ENCODE peak calls at places on chromosomes 1 and 21, in five cellular contexts. G is ascending aorta, C is cardiac muscle cell, O is transverse colon, H is lower lobe of right lung. N is an unnamed sample.
A peak's percentile ranks its signal among the peaks of the same experiment; 100 is the strongest.

GRCh38 chr1:78049396-78049795 is 3.6 kb downstream of the GIPC2 start:
- DNase-seq in G (no peak), C (no peak), O (no peak), H (no peak), N (no peak)

GRCh38 chr1:152786077-152786476 is at the start of gene LCE1E:
- DNase-seq in G (no peak), C (no peak), O (no peak), H (no peak), N (no peak)

GRCh38 chr1:78691995-78692747 is 42.5 kb downstream of the IFI44 start:
- DNase-seq in G (no peak), C (no peak), O (no peak), H (no peak), N (no peak)

GRCh38 chr1:39178541-39179431 is 25.7 kb upstream of the MACF1 start:
- DNase-seq in G (no peak), C (peak; percentile 49), O (no peak), H (no peak), N (no peak)

GRCh38 chr1:55472784-55473183 is 257.6 kb upstream of the USP24 start:
- DNase-seq in G (no peak), C (peak; percentile 34), O (no peak), H (no peak), N (no peak)

GRCh38 chr1:117964290-117965038 is 34.9 kb downstream of the WDR3 start:
- DNase-seq in G (no peak), C (peak; percentile 13), O (no peak), H (no peak), N (no peak)

GRCh38 chr1:185453496-185454192 is 136.6 kb upstream of the IVNS1ABP start:
- DNase-seq in G (no peak), C (peak; percentile 5), O (no peak), H (no peak), N (no peak)

GRCh38 chr1:158323866-158324265 is 7.5 kb downstream of the CD1B start:
- DNase-seq in G (no peak), C (no peak), O (no peak), H (no peak), N (no peak)

GRCh38 chr1:16324456-16324890 is 27.8 kb downstream of the FBXO42 start:
- DNase-seq in G (peak; percentile 79), C (peak; percentile 79), O (no peak), H (no peak), N (no peak)

GRCh38 chr1:167645625-167646410 is 15.8 kb downstream of the RCSD1 start:
- DNase-seq in G (no peak), C (no peak), O (no peak), H (no peak), N (no peak)

GRCh38 chr1:42518894-42519293 is 55.8 kb downstream of the CCDC30 start:
- DNase-seq in G (no peak), C (no peak), O (no peak), H (no peak), N (no peak)

GRCh38 chr1:3596663-3597598 is 14.4 kb downstream of the MEGF6 start:
- DNase-seq in G (no peak), C (no peak), O (no peak), H (no peak), N (no peak)

GRCh38 chr1:25566186-25566729 is 22.9 kb downstream of the LDLRAP1 start:
- DNase-seq in G (no peak), C (no peak), O (no peak), H (no peak), N (no peak)

GRCh38 chr1:186878356-186878755 is 49.6 kb downstream of the PLA2G4A start:
- DNase-seq in G (no peak), C (no peak), O (no peak), H (no peak), N (no peak)

GRCh38 chr1:63799810-63800209 is 26.0 kb downstream of the ROR1 start:
- DNase-seq in G (no peak), C (peak; percentile 31), O (no peak), H (no peak), N (no peak)

GRCh38 chr1:43564617-43565348 is 34.1 kb downstream of the PTPRF start:
- DNase-seq in G (no peak), C (no peak), O (no peak), H (no peak), N (peak; percentile 44)

GRCh38 chr1:116881879-116882520 is 27.7 kb upstream of the PTGFRN start:
- DNase-seq in G (peak; percentile 73), C (peak; percentile 98), O (peak; percentile 30), H (peak; percentile 55), N (no peak)

GRCh38 chr1:239676522-239677273 is 290.3 kb downstream of the CHRM3 start:
- DNase-seq in G (no peak), C (no peak), O (no peak), H (no peak), N (no peak)

GRCh38 chr21:14880922-14881321 is 183.9 kb downstream of the NRIP1 start:
- DNase-seq in G (no peak), C (peak; percentile 73), O (no peak), H (no peak), N (no peak)

GRCh38 chr1:115067460-115067859 is 21.8 kb downstream of the TSPAN2 start:
- DNase-seq in G (peak; percentile 78), C (no peak), O (no peak), H (no peak), N (no peak)

GRCh38 chr1:204268101-204268500 is 54.3 kb upstream of the GOLT1A start:
- DNase-seq in G (no peak), C (no peak), O (no peak), H (no peak), N (no peak)

GRCh38 chr1:2166254-2166653 is 28.3 kb downstream of the FAAP20 start:
- DNase-seq in G (no peak), C (no peak), O (no peak), H (no peak), N (no peak)

GRCh38 chr1:237492359-237492758 is 398.4 kb downstream of the ZP4 start:
- DNase-seq in G (no peak), C (no peak), O (no peak), H (no peak), N (no peak)
- TF ChIP-seq CTCF in G (no peak), C (no peak), O (no peak), H (no peak), N (peak; percentile 29)

GRCh38 chr1:180951881-180952656 is 39.4 kb downstream of the KIAA1614 start:
- DNase-seq in G (no peak), C (no peak), O (no peak), H (no peak), N (no peak)

GRCh38 chr1:180953291-180953747 is 40.6 kb downstream of the KIAA1614 start:
- DNase-seq in G (no peak), C (no peak), O (peak; percentile 24), H (no peak), N (no peak)

GRCh38 chr1:180952657-180953013 is 39.9 kb downstream of the KIAA1614 start:
- DNase-seq in G (no peak), C (no peak), O (no peak), H (no peak), N (no peak)

GRCh38 chr1:180954766-180955165 is 42.1 kb downstream of the KIAA1614 start:
- DNase-seq in G (no peak), C (no peak), O (no peak), H (no peak), N (no peak)

DNA sequence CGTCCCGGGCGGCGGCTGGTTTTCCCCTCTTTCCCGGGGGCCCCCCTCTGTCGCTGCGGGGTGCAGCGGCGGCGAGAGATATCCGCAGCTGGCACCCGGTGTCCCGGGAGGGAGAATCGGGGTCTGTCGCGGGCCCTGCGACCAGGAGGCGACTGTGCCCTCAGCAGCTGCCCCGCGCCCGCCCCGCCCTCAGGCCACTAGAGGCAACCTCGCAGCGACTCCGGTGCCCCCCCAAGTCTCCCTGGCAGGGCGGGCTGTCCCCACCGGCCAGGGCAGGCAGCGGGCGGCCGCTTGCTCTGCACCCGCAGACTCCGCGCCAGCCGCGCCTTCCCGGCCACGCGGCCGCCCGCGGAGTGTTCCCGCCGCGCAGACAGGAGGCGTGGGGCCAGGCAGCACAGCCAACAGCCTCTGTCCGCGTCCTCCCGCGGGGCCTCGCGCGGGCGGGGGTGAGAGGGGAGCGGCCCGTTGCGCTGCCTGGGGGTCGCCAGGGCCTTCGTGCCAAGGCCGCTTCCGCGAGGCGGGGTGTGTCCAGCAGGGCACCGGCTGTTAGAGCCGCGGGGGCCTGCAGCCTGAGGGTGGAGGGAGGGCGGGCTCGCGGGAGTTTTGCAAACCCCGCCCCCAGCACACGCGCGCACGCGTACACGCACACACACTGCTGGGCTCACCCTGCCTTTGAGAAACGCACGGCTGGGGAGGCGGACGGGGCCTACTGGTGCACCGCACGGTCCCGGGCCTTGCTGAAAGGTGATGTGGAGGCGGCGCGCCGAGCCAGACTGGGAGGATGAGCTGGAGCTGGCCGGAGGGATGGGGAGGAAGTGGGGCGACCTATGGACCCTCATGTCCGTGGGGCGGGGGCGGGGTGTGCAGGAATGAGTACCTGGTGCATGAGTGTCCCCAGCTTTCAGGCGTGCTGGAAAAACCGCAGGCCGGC is 41.4 kb downstream of the KIAA1614 start:
- DNase-seq in G (peak; percentile 76), C (peak; percentile 72), O (peak; percentile 79), H (peak; percentile 65), N (no peak)
- TF ChIP-seq CTCF in G (no peak), C (no peak), O (no peak), H (no peak), N (no peak)

GRCh38 chr1:163066686-163067085 is 2.5 kb upstream of the RGS4 start:
- DNase-seq in G (no peak), C (no peak), O (no peak), H (no peak), N (no peak)

GRCh38 chr1:163068716-163069115 is 445 bp upstream of the RGS4 start:
- DNase-seq in G (peak; percentile 66), C (peak; percentile 66), O (no peak), H (no peak), N (no peak)

GRCh38 chr1:163071381-163072255 is 2.5 kb downstream of the RGS4 start:
- DNase-seq in G (peak; percentile 86), C (peak; percentile 91), O (peak; percentile 46), H (no peak), N (peak; percentile 60)

GRCh38 chr1:163069655-163070277 is 605 bp downstream of the RGS4 start:
- DNase-seq in G (no peak), C (no peak), O (no peak), H (no peak), N (no peak)

DNA sequence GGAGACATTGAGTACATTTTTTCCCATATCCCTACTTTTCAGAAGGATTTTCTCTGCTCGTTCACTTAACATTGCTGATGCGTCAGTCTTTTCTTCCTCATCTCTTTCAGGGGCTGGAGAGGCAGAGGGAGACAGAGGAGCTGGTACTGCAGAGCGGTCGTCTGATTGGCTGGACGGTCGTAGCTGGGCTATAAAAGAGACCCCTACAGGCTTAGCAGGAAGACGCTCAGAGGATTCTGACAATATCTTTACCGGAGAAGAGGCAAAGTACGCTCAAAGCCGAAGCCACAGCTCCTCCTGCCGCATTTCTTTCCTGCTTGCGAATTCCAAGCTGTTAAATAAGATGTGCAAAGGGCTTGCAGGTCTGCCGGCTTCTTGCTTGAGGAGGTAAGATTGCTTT is at the start of gene RGS4:
- DNase-seq in G (peak; percentile 76), C (peak; percentile 97), O (peak; percentile 8), H (no peak), N (peak; percentile 55)
- TF ChIP-seq CTCF in G (peak; percentile 27), C (peak; percentile 68), O (peak; percentile 14), H (no peak), N (peak; percentile 59)

GRCh38 chr1:58968360-58968952 is 184.6 kb upstream of the JUN start:
- DNase-seq in G (peak; percentile 87), C (peak; percentile 88), O (peak; percentile 72), H (peak; percentile 63), N (no peak)

GRCh38 chr1:58966103-58966916 is 182.5 kb upstream of the JUN start:
- DNase-seq in G (no peak), C (no peak), O (no peak), H (no peak), N (no peak)

GRCh38 chr1:58964880-58965279 is 181.0 kb upstream of the JUN start:
- DNase-seq in G (no peak), C (peak; percentile 56), O (no peak), H (peak; percentile 72), N (no peak)

GRCh38 chr1:58964428-58964827 is 180.6 kb upstream of the JUN start:
- DNase-seq in G (no peak), C (no peak), O (peak; percentile 26), H (no peak), N (no peak)

GRCh38 chr1:58966917-58967733 is 183.3 kb upstream of the JUN start:
- DNase-seq in G (no peak), C (no peak), O (no peak), H (no peak), N (no peak)
- TF ChIP-seq CTCF in G (no peak), C (no peak), O (no peak), H (no peak), N (no peak)